ENCODE peak calls at places on chromosomes 2 and 18, in four cellular contexts. S is hepatocyte, H is posterior cingulate gyrus, F is GM12865. C is an unnamed sample.

GRCh38 chr2:26704441-26704977 is 12.0 kb downstream of the KCNK3 start:
- DNase-seq in S (no peak), H (no peak), F (no peak), C (no peak)

GRCh38 chr2:186459009-186459408 is 27.1 kb upstream of the ZC3H15 start:
- DNase-seq in S (peak; percentile 35), H (no peak), F (peak; percentile 26), C (peak; percentile 64)

GRCh38 chr2:166439078-166439477 is 55.0 kb downstream of the SCN7A start:
- DNase-seq in S (no peak), H (no peak), F (no peak), C (no peak)

GRCh38 chr18:63378919-63379638 is 12.1 kb upstream of the KDSR start:
- DNase-seq in S (no peak), H (no peak), F (peak; percentile 24), C (no peak)

GRCh38 chr18:80176334-80177080 is 67.4 kb downstream of the ADNP2 start:
- DNase-seq in S (no peak), H (no peak), F (no peak), C (peak; percentile 8)

GRCh38 chr18:32093106-32093511 is 1.4 kb downstream of the RNF138 start:
- DNase-seq in S (peak; percentile 69), H (peak; percentile 19), F (peak; percentile 79), C (peak; percentile 16)

GRCh38 chr2:172449916-172450550 is 22.6 kb downstream of the ITGA6 start:
- DNase-seq in S (no peak), H (no peak), F (no peak), C (no peak)

GRCh38 chr2:180927030-180927686 is 53.2 kb upstream of the UBE2E3 start:
- DNase-seq in S (no peak), H (no peak), F (no peak), C (no peak)

GRCh38 chr2:172484706-172485105 is 57.3 kb downstream of the ITGA6 start:
- DNase-seq in S (no peak), H (no peak), F (peak; percentile 38), C (no peak)

GRCh38 chr2:61645911-61646310 is 107.8 kb upstream of the XPO1 start:
- DNase-seq in S (no peak), H (no peak), F (no peak), C (no peak)